ENCODE peak calls at places on chromosomes 11 and 22, in four cellular contexts. One of them, this sample, is unnamed.
A peak's percentile ranks its signal among the peaks of the same experiment; 100 is the strongest.

GRCh38 chr11:34667810-34668582 is 47.1 kb downstream of the EHF start:
- DNase-seq in fibroblast of lung: no peak
- DNase-seq in CD4-positive, CD25-positive, alpha-beta regulatory T cell: no peak
- DNase-seq in brain microvascular endothelial cell: no peak
- DNase-seq in this sample: no peak

GRCh38 chr11:126900349-126900748 is 100.2 kb downstream of the KIRREL3 start:
- DNase-seq in fibroblast of lung: no peak
- DNase-seq in brain microvascular endothelial cell: no peak
- DNase-seq in CD4-positive, CD25-positive, alpha-beta regulatory T cell: no peak
- DNase-seq in this sample: no peak

GRCh38 chr11:103881518-103882070 is 154.8 kb upstream of the DDI1 start:
- DNase-seq in fibroblast of lung: peak; percentile 39
- DNase-seq in brain microvascular endothelial cell: no peak
- DNase-seq in CD4-positive, CD25-positive, alpha-beta regulatory T cell: no peak
- DNase-seq in this sample: no peak

GRCh38 chr11:37657645-37658044 is 1059.6 kb upstream of the RAG2 start:
- DNase-seq in fibroblast of lung: peak; percentile 47
- DNase-seq in brain microvascular endothelial cell: no peak
- DNase-seq in CD4-positive, CD25-positive, alpha-beta regulatory T cell: no peak
- DNase-seq in this sample: no peak

GRCh38 chr11:65931773-65932557 is 12.7 kb downstream of the DRAP1 start:
- DNase-seq in brain microvascular endothelial cell: no peak
- DNase-seq in fibroblast of lung: no peak
- DNase-seq in CD4-positive, CD25-positive, alpha-beta regulatory T cell: no peak
- DNase-seq in this sample: no peak

GRCh38 chr11:15968461-15969130 is 387.8 kb downstream of the SOX6 start:
- DNase-seq in fibroblast of lung: no peak
- DNase-seq in CD4-positive, CD25-positive, alpha-beta regulatory T cell: no peak
- DNase-seq in brain microvascular endothelial cell: no peak
- DNase-seq in this sample: peak; percentile 20

GRCh38 chr11:27646051-27646818 is 54.0 kb downstream of the BDNF start:
- DNase-seq in brain microvascular endothelial cell: no peak
- DNase-seq in CD4-positive, CD25-positive, alpha-beta regulatory T cell: no peak
- DNase-seq in fibroblast of lung: no peak
- DNase-seq in this sample: no peak

GRCh38 chr11:87659807-87660206 is 515.4 kb downstream of the RAB38 start:
- DNase-seq in fibroblast of lung: peak; percentile 39
- DNase-seq in CD4-positive, CD25-positive, alpha-beta regulatory T cell: no peak
- DNase-seq in brain microvascular endothelial cell: no peak
- DNase-seq in this sample: no peak

GRCh38 chr11:46188017-46188416 is 66.8 kb upstream of the PHF21A start:
- DNase-seq in CD4-positive, CD25-positive, alpha-beta regulatory T cell: no peak
- DNase-seq in brain microvascular endothelial cell: no peak
- DNase-seq in fibroblast of lung: no peak
- DNase-seq in this sample: no peak

GRCh38 chr11:110452720-110453119 is 23.0 kb downstream of the FDX1 start:
- DNase-seq in brain microvascular endothelial cell: no peak
- DNase-seq in CD4-positive, CD25-positive, alpha-beta regulatory T cell: no peak
- DNase-seq in fibroblast of lung: no peak
- DNase-seq in this sample: no peak

GRCh38 chr11:3001496-3001895 is 9.4 kb upstream of the NAP1L4 start:
- DNase-seq in brain microvascular endothelial cell: no peak
- DNase-seq in fibroblast of lung: peak; percentile 40
- DNase-seq in CD4-positive, CD25-positive, alpha-beta regulatory T cell: no peak
- DNase-seq in this sample: no peak

GRCh38 chr22:41966607-41967240 is 2.5 kb upstream of the SEPTIN3 start:
- DNase-seq in brain microvascular endothelial cell: peak; percentile 83
- DNase-seq in fibroblast of lung: peak; percentile 84
- DNase-seq in CD4-positive, CD25-positive, alpha-beta regulatory T cell: peak; percentile 82
- DNase-seq in this sample: peak; percentile 86

GRCh38 chr11:77046060-77046501 is 11.9 kb downstream of the B3GNT6 start:
- DNase-seq in brain microvascular endothelial cell: no peak
- DNase-seq in fibroblast of lung: no peak
- DNase-seq in CD4-positive, CD25-positive, alpha-beta regulatory T cell: peak; percentile 61
- DNase-seq in this sample: no peak

GRCh38 chr11:121762820-121763219 is 310.1 kb upstream of the SORL1-AS1 start:
- DNase-seq in brain microvascular endothelial cell: peak; percentile 18
- DNase-seq in fibroblast of lung: peak; percentile 63
- DNase-seq in CD4-positive, CD25-positive, alpha-beta regulatory T cell: no peak
- DNase-seq in this sample: no peak

GRCh38 chr11:130315354-130315970 is 745 bp upstream of the ZBTB44 start:
- DNase-seq in CD4-positive, CD25-positive, alpha-beta regulatory T cell: peak; percentile 71
- DNase-seq in fibroblast of lung: no peak
- DNase-seq in brain microvascular endothelial cell: no peak
- DNase-seq in this sample: no peak

GRCh38 chr11:30763951-30764350 is 177.8 kb upstream of the MPPED2 start:
- DNase-seq in brain microvascular endothelial cell: no peak
- DNase-seq in fibroblast of lung: no peak
- DNase-seq in CD4-positive, CD25-positive, alpha-beta regulatory T cell: no peak
- DNase-seq in this sample: no peak

GRCh38 chr22:24247011-24247507 is 2.2 kb upstream of the GGT5 start:
- DNase-seq in brain microvascular endothelial cell: no peak
- DNase-seq in fibroblast of lung: no peak
- DNase-seq in CD4-positive, CD25-positive, alpha-beta regulatory T cell: no peak
- DNase-seq in this sample: no peak

GRCh38 chr22:36475341-36475740 is 6.1 kb downstream of the TXN2 start:
- DNase-seq in CD4-positive, CD25-positive, alpha-beta regulatory T cell: no peak
- DNase-seq in brain microvascular endothelial cell: no peak
- DNase-seq in fibroblast of lung: no peak
- DNase-seq in this sample: no peak

GRCh38 chr22:24482586-24482985 is 12.5 kb upstream of the UPB1 start:
- DNase-seq in brain microvascular endothelial cell: no peak
- DNase-seq in CD4-positive, CD25-positive, alpha-beta regulatory T cell: no peak
- DNase-seq in fibroblast of lung: peak; percentile 94
- DNase-seq in this sample: peak; percentile 80

GRCh38 chr22:17085277-17086091 is 684 bp downstream of the IL17RA start:
- DNase-seq in fibroblast of lung: peak; percentile 3
- DNase-seq in CD4-positive, CD25-positive, alpha-beta regulatory T cell: peak; percentile 44
- DNase-seq in brain microvascular endothelial cell: no peak
- DNase-seq in this sample: no peak

GRCh38 chr22:17084554-17085276 is at the start of gene IL17RA:
- DNase-seq in CD4-positive, CD25-positive, alpha-beta regulatory T cell: peak; percentile 95
- DNase-seq in fibroblast of lung: peak; percentile 86
- DNase-seq in brain microvascular endothelial cell: peak; percentile 66
- DNase-seq in this sample: peak; percentile 89

GRCh38 chr22:17087176-17088131 is 2.7 kb downstream of the IL17RA start:
- DNase-seq in fibroblast of lung: peak; percentile 77
- DNase-seq in CD4-positive, CD25-positive, alpha-beta regulatory T cell: peak; percentile 85
- DNase-seq in brain microvascular endothelial cell: peak; percentile 34
- DNase-seq in this sample: peak; percentile 86

GRCh38 chr22:17086750-17087149 is 1.9 kb downstream of the IL17RA start:
- DNase-seq in fibroblast of lung: no peak
- DNase-seq in brain microvascular endothelial cell: no peak
- DNase-seq in CD4-positive, CD25-positive, alpha-beta regulatory T cell: peak; percentile 38
- DNase-seq in this sample: no peak

DNA sequence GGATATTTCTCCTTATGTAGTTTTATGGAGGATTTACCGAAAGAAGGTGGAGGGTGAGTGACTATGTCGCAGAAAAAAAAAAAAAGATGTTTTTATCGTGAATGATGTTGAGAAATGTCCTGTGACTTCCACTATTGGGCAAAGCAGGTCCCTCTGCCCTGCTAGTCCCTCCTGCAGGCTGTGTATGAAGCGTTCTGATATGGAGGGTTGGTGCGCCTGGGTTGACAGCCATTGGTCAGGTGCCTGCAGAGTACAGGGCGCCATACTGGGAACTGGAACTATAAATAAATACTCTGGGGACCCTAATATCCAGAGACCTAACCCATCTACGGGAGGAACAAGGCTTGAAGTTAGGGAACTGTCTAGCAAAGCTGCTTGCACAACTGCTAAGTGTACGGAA is 1.5 kb downstream of the IL17RA start:
- DNase-seq in brain microvascular endothelial cell: no peak
- DNase-seq in CD4-positive, CD25-positive, alpha-beta regulatory T cell: no peak
- DNase-seq in fibroblast of lung: no peak
- DNase-seq in this sample: no peak
- H3K4me3 ChIP-seq in brain microvascular endothelial cell: peak overlapping the region; percentile 76
- H3K4me3 ChIP-seq in CD4-positive, CD25-positive, alpha-beta regulatory T cell: peak overlapping the region; percentile 82
- H3K4me3 ChIP-seq in fibroblast of lung: no peak overlapping the region
- H3K4me3 ChIP-seq in this sample: peak overlapping the region; percentile 86

GRCh38 chr11:132126973-132127900 is 756.8 kb downstream of the NTM start:
- DNase-seq in CD4-positive, CD25-positive, alpha-beta regulatory T cell: no peak
- DNase-seq in fibroblast of lung: peak; percentile 88
- DNase-seq in brain microvascular endothelial cell: peak; percentile 92
- DNase-seq in this sample: peak; percentile 75
- H3K4me3 ChIP-seq in CD4-positive, CD25-positive, alpha-beta regulatory T cell: peak overlapping the region; percentile 76
- H3K4me3 ChIP-seq in fibroblast of lung: no peak overlapping the region
- H3K4me3 ChIP-seq in brain microvascular endothelial cell: peak overlapping the region; percentile 26
- H3K4me3 ChIP-seq in this sample: peak overlapping the region; percentile 47

GRCh38 chr22:23226497-23226850 is 46.2 kb downstream of the BCR start:
- DNase-seq in brain microvascular endothelial cell: no peak
- DNase-seq in CD4-positive, CD25-positive, alpha-beta regulatory T cell: no peak
- DNase-seq in fibroblast of lung: no peak
- DNase-seq in this sample: peak; percentile 48

GRCh38 chr22:23227380-23227779 is 47.1 kb downstream of the BCR start:
- DNase-seq in CD4-positive, CD25-positive, alpha-beta regulatory T cell: no peak
- DNase-seq in fibroblast of lung: no peak
- DNase-seq in brain microvascular endothelial cell: no peak
- DNase-seq in this sample: no peak

GRCh38 chr22:23225337-23225723 is 45.0 kb downstream of the BCR start:
- DNase-seq in brain microvascular endothelial cell: no peak
- DNase-seq in CD4-positive, CD25-positive, alpha-beta regulatory T cell: no peak
- DNase-seq in fibroblast of lung: no peak
- DNase-seq in this sample: no peak

GRCh38 chr22:23223566-23224317 is 43.4 kb downstream of the BCR start:
- DNase-seq in CD4-positive, CD25-positive, alpha-beta regulatory T cell: no peak
- DNase-seq in fibroblast of lung: no peak
- DNase-seq in brain microvascular endothelial cell: no peak
- DNase-seq in this sample: no peak

GRCh38 chr22:23225724-23226496 is 45.6 kb downstream of the BCR start:
- DNase-seq in brain microvascular endothelial cell: peak; percentile 21
- DNase-seq in CD4-positive, CD25-positive, alpha-beta regulatory T cell: peak; percentile 76
- DNase-seq in fibroblast of lung: peak; percentile 59
- DNase-seq in this sample: no peak
- H3K4me3 ChIP-seq in brain microvascular endothelial cell: no peak overlapping the region
- H3K4me3 ChIP-seq in CD4-positive, CD25-positive, alpha-beta regulatory T cell: no peak overlapping the region
- H3K4me3 ChIP-seq in fibroblast of lung: no peak overlapping the region
- H3K4me3 ChIP-seq in this sample: no peak overlapping the region

GRCh38 chr11:64286801-64287159 is 1.1 kb downstream of the GPR137 start:
- DNase-seq in fibroblast of lung: no peak
- DNase-seq in brain microvascular endothelial cell: no peak
- DNase-seq in CD4-positive, CD25-positive, alpha-beta regulatory T cell: no peak
- DNase-seq in this sample: no peak

GRCh38 chr11:64284048-64284961 is at the start of gene BAD:
- DNase-seq in fibroblast of lung: peak; percentile 85
- DNase-seq in CD4-positive, CD25-positive, alpha-beta regulatory T cell: peak; percentile 94
- DNase-seq in brain microvascular endothelial cell: peak; percentile 92
- DNase-seq in this sample: peak; percentile 91

GRCh38 chr11:64284962-64285884 is at the start of gene GPR137:
- DNase-seq in CD4-positive, CD25-positive, alpha-beta regulatory T cell: peak; percentile 90
- DNase-seq in brain microvascular endothelial cell: peak; percentile 40
- DNase-seq in fibroblast of lung: peak; percentile 61
- DNase-seq in this sample: peak; percentile 67

GRCh38 chr11:64287676-64288352 is 2.2 kb downstream of the GPR137 start:
- DNase-seq in CD4-positive, CD25-positive, alpha-beta regulatory T cell: no peak
- DNase-seq in brain microvascular endothelial cell: no peak
- DNase-seq in fibroblast of lung: no peak
- DNase-seq in this sample: no peak

DNA sequence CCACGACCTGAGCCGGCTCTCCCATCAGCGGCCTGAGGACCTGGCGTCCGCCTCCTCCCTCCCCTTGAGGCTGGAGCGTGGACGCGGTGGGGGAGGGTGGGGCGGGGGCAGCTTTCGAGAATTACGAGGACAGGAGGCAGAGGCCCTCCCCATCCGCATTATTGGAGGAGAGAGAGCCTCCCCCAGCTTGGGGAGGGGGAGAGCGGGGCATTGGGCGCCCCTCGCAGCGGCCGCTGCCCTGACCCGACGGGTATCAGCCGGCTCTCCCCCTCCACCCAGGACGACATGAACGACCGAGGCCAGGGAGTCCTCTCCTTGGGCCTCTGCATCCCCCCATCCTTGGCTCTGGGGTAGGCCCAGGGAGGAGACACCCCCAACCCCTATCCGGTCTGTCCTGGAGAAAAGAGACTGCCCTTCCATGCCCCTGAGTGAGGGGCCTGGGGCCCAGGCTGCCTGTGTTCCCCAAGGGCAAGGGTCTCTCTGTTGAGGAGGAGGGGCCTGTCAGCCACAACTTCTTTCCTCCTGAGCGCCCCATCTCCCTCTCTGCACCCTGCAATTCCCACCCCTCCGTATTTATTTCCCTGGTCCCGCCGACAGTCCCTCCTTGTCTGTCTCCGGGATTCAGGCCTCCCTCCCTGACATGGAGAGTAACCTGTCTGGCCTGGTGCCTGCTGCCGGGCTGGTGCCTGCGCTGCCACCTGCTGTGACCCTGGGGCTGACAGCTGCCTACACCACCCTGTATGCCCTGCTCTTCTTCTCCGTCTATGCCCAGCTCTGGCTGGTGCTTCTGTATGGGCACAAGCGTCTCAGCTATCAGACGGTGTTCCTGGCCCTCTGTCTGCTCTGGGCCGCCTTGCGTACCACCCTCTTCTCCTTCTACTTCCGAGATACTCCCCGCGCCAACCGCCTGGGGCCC is 495 bp downstream of the GPR137 start:
- DNase-seq in CD4-positive, CD25-positive, alpha-beta regulatory T cell: peak; percentile 60
- DNase-seq in fibroblast of lung: no peak
- DNase-seq in brain microvascular endothelial cell: no peak
- DNase-seq in this sample: no peak
- H3K4me3 ChIP-seq in CD4-positive, CD25-positive, alpha-beta regulatory T cell: no peak overlapping the region
- H3K4me3 ChIP-seq in fibroblast of lung: peak overlapping the region; percentile 69
- H3K4me3 ChIP-seq in brain microvascular endothelial cell: peak overlapping the region; percentile 70
- H3K4me3 ChIP-seq in this sample: peak overlapping the region; percentile 81

GRCh38 chr11:43738600-43739409 is 58.3 kb downstream of the HSD17B12 start:
- DNase-seq in brain microvascular endothelial cell: peak; percentile 78
- DNase-seq in fibroblast of lung: peak; percentile 89
- DNase-seq in CD4-positive, CD25-positive, alpha-beta regulatory T cell: no peak
- DNase-seq in this sample: peak; percentile 88
- H3K4me3 ChIP-seq in brain microvascular endothelial cell: no peak overlapping the region
- H3K4me3 ChIP-seq in fibroblast of lung: no peak overlapping the region
- H3K4me3 ChIP-seq in CD4-positive, CD25-positive, alpha-beta regulatory T cell: no peak overlapping the region
- H3K4me3 ChIP-seq in this sample: no peak overlapping the region

GRCh38 chr11:69051381-69052342 is 2.9 kb downstream of the TPCN2 start:
- DNase-seq in CD4-positive, CD25-positive, alpha-beta regulatory T cell: no peak
- DNase-seq in brain microvascular endothelial cell: no peak
- DNase-seq in fibroblast of lung: no peak
- DNase-seq in this sample: no peak
- H3K4me3 ChIP-seq in CD4-positive, CD25-positive, alpha-beta regulatory T cell: no peak overlapping the region
- H3K4me3 ChIP-seq in brain microvascular endothelial cell: no peak overlapping the region
- H3K4me3 ChIP-seq in fibroblast of lung: no peak overlapping the region
- H3K4me3 ChIP-seq in this sample: no peak overlapping the region

This sample was measured in fibroblast of villous mesenchyme.